ENCODE peak calls at places on chromosomes 3 and 15, in five cellular contexts. U is mammary epithelial cell, D is K562, Z is mucosa of descending colon, B is fibroblast of pulmonary artery. L is an unnamed sample.

GRCh38 chr3:55654123-55654787 is 167.1 kb upstream of the WNT5A start:
- DNase-seq in U (no peak), D (no peak), Z (no peak), B (no peak), L (no peak)

GRCh38 chr3:171687064-171687463 is 123.2 kb downstream of the PLD1 start:
- DNase-seq in U (no peak), D (no peak), Z (no peak), B (no peak), L (no peak)

GRCh38 chr3:10187295-10187876 is 22.7 kb downstream of the IRAK2 start:
- DNase-seq in U (peak; percentile 40), D (no peak), Z (no peak), B (no peak), L (no peak)

GRCh38 chr3:74129056-74129455 is 485.4 kb downstream of the CNTN3 start:
- DNase-seq in U (no peak), D (no peak), Z (no peak), B (no peak), L (no peak)

GRCh38 chr15:52357949-52358348 is 62.3 kb upstream of the MYO5C start:
- DNase-seq in U (no peak), D (no peak), Z (no peak), B (no peak), L (no peak)

GRCh38 chr3:138945646-138946553 is 1.0 kb downstream of the FOXL2 start:
- DNase-seq in U (peak; percentile 74), D (peak; percentile 56), Z (peak; percentile 64), B (peak; percentile 38), L (peak; percentile 66)

GRCh38 chr15:70308011-70308761 is 210.5 kb upstream of the TLE3 start:
- DNase-seq in U (no peak), D (no peak), Z (no peak), B (no peak), L (no peak)

GRCh38 chr3:122920986-122921385 is 106.6 kb downstream of the SEMA5B start:
- DNase-seq in U (no peak), D (no peak), Z (no peak), B (no peak), L (no peak)

GRCh38 chr15:76576526-76577279 is 240.1 kb downstream of the ISL2 start:
- DNase-seq in U (no peak), D (no peak), Z (peak; percentile 71), B (peak; percentile 74), L (no peak)

GRCh38 chr15:81531141-81531592 is 157.2 kb upstream of the TMC3 start:
- DNase-seq in U (no peak), D (no peak), Z (no peak), B (no peak), L (no peak)

GRCh38 chr3:10933021-10933420 is 59.5 kb upstream of the SLC6A1 start:
- DNase-seq in U (no peak), D (no peak), Z (no peak), B (no peak), L (no peak)

DNA sequence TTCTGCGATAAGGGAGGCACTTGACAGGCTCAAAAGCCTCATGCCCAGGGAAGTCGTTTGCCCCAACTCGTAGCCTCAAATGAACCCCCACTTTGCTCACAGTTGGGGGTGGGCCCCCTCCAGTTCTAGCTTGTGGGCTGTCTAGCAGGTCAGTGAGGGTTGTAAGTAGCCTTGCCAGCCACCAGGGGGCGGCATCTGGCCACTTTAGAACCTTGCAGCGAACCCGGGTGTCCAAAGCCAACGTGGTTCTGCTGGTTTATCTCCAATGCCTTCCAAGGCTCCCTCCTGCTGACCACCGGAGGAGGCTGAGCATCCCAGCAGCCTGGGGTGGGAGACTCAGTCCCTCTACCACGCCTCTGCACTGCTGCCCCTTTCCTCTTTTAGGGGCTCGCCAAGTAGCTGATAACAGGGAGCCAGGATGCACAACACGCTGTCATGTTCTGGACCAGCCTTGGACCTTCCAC is 9.2 kb upstream of the RBSN start:
- DNase-seq in U (peak; percentile 35), D (peak; percentile 92), Z (peak; percentile 70), B (peak; percentile 82), L (peak; percentile 72)
- H3K4me3 ChIP-seq in U (no peak overlapping the region), D (no peak overlapping the region), Z (no peak overlapping the region), B (no peak overlapping the region), L (no peak overlapping the region)

GRCh38 chr3:119731545-119732343 is 28.9 kb downstream of the CFAP91 start:
- DNase-seq in U (peak; percentile 25), D (no peak), Z (no peak), B (peak; percentile 26), L (no peak)

GRCh38 chr3:119733812-119734211 is 31.0 kb downstream of the CFAP91 start:
- DNase-seq in U (peak; percentile 17), D (no peak), Z (no peak), B (no peak), L (no peak)
- H3K4me3 ChIP-seq in U (no peak overlapping the region), D (no peak overlapping the region), Z (no peak overlapping the region), B (no peak overlapping the region), L (no peak overlapping the region)

GRCh38 chr3:22012471-22012870 is 261.5 kb upstream of the ZNF385D start:
- DNase-seq in U (peak; percentile 1), D (no peak), Z (no peak), B (no peak), L (no peak)

GRCh38 chr3:22013641-22014040 is 262.6 kb upstream of the ZNF385D start:
- DNase-seq in U (no peak), D (no peak), Z (no peak), B (no peak), L (no peak)

GRCh38 chr3:22010997-22011396 is 260.0 kb upstream of the ZNF385D start:
- DNase-seq in U (no peak), D (no peak), Z (no peak), B (no peak), L (no peak)

GRCh38 chr3:22016197-22016596 is 265.2 kb upstream of the ZNF385D start:
- DNase-seq in U (no peak), D (no peak), Z (no peak), B (no peak), L (no peak)
- H3K4me3 ChIP-seq in U (no peak overlapping the region), D (no peak overlapping the region), Z (no peak overlapping the region), B (no peak overlapping the region), L (no peak overlapping the region)

DNA sequence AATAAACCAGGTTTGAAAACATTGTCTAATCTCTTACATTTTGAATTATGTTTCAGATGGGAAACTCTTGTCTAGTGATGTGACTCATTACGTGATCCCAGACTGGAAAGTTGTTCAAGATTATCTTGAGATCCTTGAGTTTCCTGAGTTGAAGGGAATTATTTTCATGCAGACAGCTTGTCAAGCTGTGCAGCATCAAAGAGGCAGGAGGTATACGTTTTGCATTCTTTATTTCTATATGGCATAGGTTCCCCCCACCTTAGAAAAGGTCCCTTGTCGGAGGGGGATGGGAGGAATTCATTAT is 1.5 kb downstream of the DIS3L start:
- DNase-seq in U (no peak), D (peak; percentile 15), Z (no peak), B (peak; percentile 39), L (no peak)
- H3K4me3 ChIP-seq in U (no peak overlapping the region), D (peak overlapping the region; percentile 45), Z (no peak overlapping the region), B (peak overlapping the region; percentile 62), L (peak overlapping the region; percentile 72)

GRCh38 chr15:92907229-92907628 is 7.1 kb downstream of the CHD2 start:
- DNase-seq in U (peak; percentile 30), D (no peak), Z (no peak), B (no peak), L (no peak)

GRCh38 chr15:92906563-92907081 is 6.5 kb downstream of the CHD2 start:
- DNase-seq in U (peak; percentile 97), D (no peak), Z (no peak), B (no peak), L (no peak)

GRCh38 chr15:92907880-92908279 is 7.8 kb downstream of the CHD2 start:
- DNase-seq in U (peak; percentile 86), D (no peak), Z (no peak), B (peak; percentile 84), L (no peak)

GRCh38 chr15:92909131-92909781 is 9.1 kb downstream of the CHD2 start:
- DNase-seq in U (peak; percentile 26), D (no peak), Z (no peak), B (peak; percentile 66), L (no peak)

DNA sequence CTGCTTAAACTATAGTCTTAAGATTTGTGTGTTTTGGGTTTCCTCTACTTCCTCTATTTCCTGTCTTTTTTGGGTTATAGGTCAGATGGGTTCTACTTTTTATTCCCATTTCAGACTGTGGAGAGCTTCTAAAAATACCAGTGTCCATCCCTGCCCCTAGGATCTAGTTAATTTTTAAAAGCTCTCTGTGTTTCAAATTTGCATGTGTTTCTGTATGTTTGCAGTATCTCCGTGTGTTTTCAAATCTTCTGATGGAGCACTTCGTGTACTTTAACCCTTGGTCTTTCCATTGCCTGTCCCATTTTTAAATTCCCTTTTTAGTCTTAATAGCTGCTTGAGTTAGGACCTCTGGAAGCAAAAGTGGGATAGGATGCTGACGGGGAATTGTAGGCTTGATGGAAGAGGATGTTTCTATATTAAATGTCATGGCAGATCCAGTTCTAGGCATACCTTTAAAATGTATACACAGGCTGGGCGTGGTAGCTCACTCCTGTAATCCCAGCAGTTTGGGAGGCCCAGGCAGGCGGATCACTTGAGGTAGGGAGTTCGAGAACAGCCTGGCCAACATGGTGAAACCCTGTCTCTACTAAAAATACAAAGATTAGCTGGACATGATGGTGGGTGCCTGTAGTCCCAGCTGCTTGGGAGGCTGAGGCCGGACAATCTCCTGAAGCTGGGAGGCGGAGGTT is 8.4 kb downstream of the CHD2 start:
- DNase-seq in U (no peak), D (no peak), Z (no peak), B (no peak), L (no peak)
- H3K4me3 ChIP-seq in U (no peak overlapping the region), D (no peak overlapping the region), Z (no peak overlapping the region), B (peak overlapping the region; percentile 12), L (no peak overlapping the region)

GRCh38 chr3:58022490-58022889 is 14.3 kb downstream of the FLNB start:
- DNase-seq in U (peak; percentile 69), D (no peak), Z (no peak), B (no peak), L (no peak)

GRCh38 chr3:58019343-58019742 is 11.1 kb downstream of the FLNB start:
- DNase-seq in U (no peak), D (no peak), Z (no peak), B (no peak), L (no peak)

GRCh38 chr3:58021962-58022361 is 13.7 kb downstream of the FLNB start:
- DNase-seq in U (no peak), D (no peak), Z (no peak), B (no peak), L (no peak)

GRCh38 chr3:58021072-58021959 is 13.1 kb downstream of the FLNB start:
- DNase-seq in U (peak; percentile 58), D (no peak), Z (no peak), B (no peak), L (peak; percentile 56)

GRCh38 chr3:58020740-58021071 is 12.5 kb downstream of the FLNB start:
- DNase-seq in U (no peak), D (no peak), Z (no peak), B (no peak), L (no peak)
- H3K4me3 ChIP-seq in U (no peak overlapping the region), D (no peak overlapping the region), Z (no peak overlapping the region), B (no peak overlapping the region), L (no peak overlapping the region)